ENCODE peak calls at places on chromosome 1, in ten cellular contexts. T is activated T-cell treated with anti-CD3 and anti-CD28 coated beads, Interleukin-2, amount 50 U/mL, for 72 hours; W is AG08395; K is stimulated activated CD8-positive, alpha-beta memory T cell treated with anti-CD3 and anti-CD28 coated beads, Interleukin-15, amount 100 ng/mL, for 1 hour; R is non-pigmented ciliary epithelial cell; B is thoracic aorta; U is left cardiac atrium; I is stimulated activated CD4-positive, alpha-beta T cell treated with anti-CD3 and anti-CD28 coated beads, Interleukin-4, amount 100 ng/mL, for 48 hours; A is effector CD4-positive, alpha-beta T cell; N is HS-27A. E is an unnamed sample.

GRCh38 chr1:12063141-12064072 is at the start of gene TNFRSF8:
- DNase-seq in T (peak; percentile 75), W (no peak), K (no peak), R (no peak), B (no peak), U (no peak), I (peak; percentile 47), A (no peak), N (no peak), E (no peak)

GRCh38 chr1:1240822-1241587 is 5.5 kb downstream of the C1QTNF12 start:
- DNase-seq in T (no peak), W (peak; percentile 33), K (no peak), R (no peak), B (no peak), U (no peak), I (no peak), A (no peak), N (no peak), E (no peak)

GRCh38 chr1:36675106-36675505 is 192.4 kb upstream of the CSF3R start:
- DNase-seq in T (no peak), W (no peak), K (no peak), R (no peak), B (no peak), U (no peak), I (no peak), A (no peak), N (no peak), E (no peak)

GRCh38 chr1:1426496-1426960 is 5.5 kb upstream of the ANKRD65 start:
- DNase-seq in T (no peak), W (no peak), K (no peak), R (no peak), B (no peak), U (no peak), I (no peak), A (no peak), N (no peak), E (no peak)

GRCh38 chr1:202237052-202237451 is 43.5 kb downstream of the LGR6 start:
- DNase-seq in T (peak; percentile 63), W (peak; percentile 40), K (no peak), R (no peak), B (no peak), U (no peak), I (peak; percentile 25), A (no peak), N (no peak), E (peak; percentile 24)

GRCh38 chr1:2561898-2562895 is 6.0 kb downstream of the TNFRSF14 start:
- DNase-seq in T (no peak), W (no peak), K (no peak), R (no peak), B (no peak), U (no peak), I (no peak), A (no peak), N (no peak), E (no peak)

GRCh38 chr1:171251042-171251740 is 2.9 kb downstream of the FMO1 start:
- DNase-seq in T (peak; percentile 36), W (no peak), K (no peak), R (no peak), B (no peak), U (peak; percentile 20), I (peak; percentile 23), A (no peak), N (no peak), E (peak; percentile 49)

GRCh38 chr1:200899451-200899915 is 4.8 kb downstream of the INAVA start:
- DNase-seq in T (no peak), W (no peak), K (no peak), R (no peak), B (no peak), U (no peak), I (no peak), A (no peak), N (no peak), E (no peak)

GRCh38 chr1:46420533-46420915 is 26.4 kb downstream of the FAAH start:
- DNase-seq in T (no peak), W (no peak), K (no peak), R (no peak), B (no peak), U (no peak), I (no peak), A (no peak), N (no peak), E (no peak)

GRCh38 chr1:7549277-7549676 is 221.8 kb upstream of the VAMP3 start:
- DNase-seq in T (peak; percentile 76), W (peak; percentile 68), K (no peak), R (peak; percentile 42), B (no peak), U (peak; percentile 20), I (peak; percentile 51), A (no peak), N (peak; percentile 91), E (no peak)

GRCh38 chr1:202009326-202010031 is 908 bp upstream of the ELF3 start:
- DNase-seq in T (peak; percentile 57), W (peak; percentile 88), K (peak; percentile 39), R (no peak), B (peak; percentile 47), U (peak; percentile 71), I (peak; percentile 41), A (peak; percentile 59), N (peak; percentile 54), E (peak; percentile 68)

GRCh38 chr1:12715896-12716437 is at the start of gene AADACL3:
- DNase-seq in T (no peak), W (no peak), K (no peak), R (no peak), B (no peak), U (no peak), I (no peak), A (no peak), N (no peak), E (no peak)

GRCh38 chr1:230012742-230013141 is 54.3 kb upstream of the GALNT2 start:
- DNase-seq in T (no peak), W (no peak), K (no peak), R (no peak), B (no peak), U (no peak), I (no peak), A (no peak), N (no peak), E (peak; percentile 0)

GRCh38 chr1:189405419-189405818 is 1072.2 kb downstream of the BRINP3 start:
- DNase-seq in T (no peak), W (no peak), K (no peak), R (no peak), B (no peak), U (no peak), I (no peak), A (no peak), N (no peak), E (no peak)

GRCh38 chr1:37108596-37109188 is 74.4 kb upstream of the GRIK3 start:
- DNase-seq in T (no peak), W (no peak), K (no peak), R (no peak), B (no peak), U (no peak), I (no peak), A (no peak), N (no peak), E (no peak)

GRCh38 chr1:18972531-18972930 is 16.1 kb upstream of the IFFO2 start:
- DNase-seq in T (no peak), W (no peak), K (no peak), R (no peak), B (no peak), U (no peak), I (no peak), A (peak; percentile 33), N (no peak), E (peak; percentile 22)

GRCh38 chr1:38789498-38790169 is 69.9 kb downstream of the RRAGC start:
- DNase-seq in T (no peak), W (no peak), K (no peak), R (no peak), B (no peak), U (no peak), I (no peak), A (no peak), N (no peak), E (peak; percentile 19)

GRCh38 chr1:93963585-93963984 is 54.4 kb upstream of the GCLM start:
- DNase-seq in T (no peak), W (no peak), K (no peak), R (no peak), B (no peak), U (no peak), I (no peak), A (no peak), N (no peak), E (no peak)

GRCh38 chr1:178862416-178862815 is 8.5 kb downstream of the ANGPTL1 start:
- DNase-seq in T (no peak), W (no peak), K (no peak), R (no peak), B (no peak), U (no peak), I (no peak), A (no peak), N (no peak), E (no peak)

GRCh38 chr1:154972517-154973343 is 1.8 kb upstream of the CKS1B start:
- DNase-seq in T (no peak), W (peak; percentile 87), K (no peak), R (peak; percentile 86), B (peak; percentile 43), U (peak; percentile 85), I (no peak), A (no peak), N (peak; percentile 92), E (no peak)

GRCh38 chr1:9143250-9143649 is 14.3 kb upstream of the GPR157 start:
- DNase-seq in T (no peak), W (peak; percentile 86), K (no peak), R (no peak), B (no peak), U (no peak), I (no peak), A (no peak), N (no peak), E (no peak)

GRCh38 chr1:191350938-191351337 is 807.3 kb upstream of the RGS18 start:
- DNase-seq in T (no peak), W (no peak), K (no peak), R (no peak), B (no peak), U (no peak), I (no peak), A (no peak), N (no peak), E (peak; percentile 2)

GRCh38 chr1:231720652-231721325 is 94.2 kb downstream of the DISC1 start:
- DNase-seq in T (no peak), W (no peak), K (no peak), R (no peak), B (no peak), U (no peak), I (no peak), A (no peak), N (no peak), E (no peak)

GRCh38 chr1:87149166-87150065 is 179.3 kb upstream of the LMO4 start:
- DNase-seq in T (no peak), W (peak; percentile 77), K (no peak), R (peak; percentile 23), B (no peak), U (no peak), I (no peak), A (no peak), N (no peak), E (peak; percentile 48)

GRCh38 chr1:223390618-223391017 is 2.6 kb upstream of the CCDC185 start:
- DNase-seq in T (no peak), W (no peak), K (no peak), R (no peak), B (no peak), U (no peak), I (no peak), A (no peak), N (no peak), E (no peak)

GRCh38 chr1:188669715-188670114 is 1807.9 kb downstream of the BRINP3 start:
- DNase-seq in T (no peak), W (no peak), K (no peak), R (no peak), B (no peak), U (no peak), I (no peak), A (no peak), N (no peak), E (peak; percentile 22)

E was measured in NCI-H524.